ENCODE peak calls at places on chromosomes 6 and 20, in nine cellular contexts. One of them, this sample, is unnamed.

GRCh38 chr20:38383147-38383546 is 36.9 kb downstream of the LBP start:
- DNase-seq in OCI-LY7: no peak
- DNase-seq in prostate gland: no peak
- DNase-seq in CD4-positive, alpha-beta T cell: no peak
- DNase-seq in astrocyte of the spinal cord: no peak
- DNase-seq in PC-3: no peak
- DNase-seq in A549: no peak
- DNase-seq in heart left ventricle: no peak
- DNase-seq in activated CD8-positive, alpha-beta T cell treated with anti-CD3 and anti-CD28 coated beads for 36 hours: no peak
- DNase-seq in this sample: no peak

GRCh38 chr6:45655630-45656422 is 278.1 kb upstream of the SUPT3H start:
- DNase-seq in OCI-LY7: no peak
- DNase-seq in prostate gland: no peak
- DNase-seq in CD4-positive, alpha-beta T cell: no peak
- DNase-seq in astrocyte of the spinal cord: peak
- DNase-seq in PC-3: peak
- DNase-seq in A549: peak
- DNase-seq in heart left ventricle: no peak
- DNase-seq in activated CD8-positive, alpha-beta T cell treated with anti-CD3 and anti-CD28 coated beads for 36 hours: no peak
- DNase-seq in this sample: no peak

GRCh38 chr6:1503811-1504210 is 105.9 kb upstream of the FOXC1 start:
- DNase-seq in OCI-LY7: no peak
- DNase-seq in prostate gland: no peak
- DNase-seq in CD4-positive, alpha-beta T cell: no peak
- DNase-seq in astrocyte of the spinal cord: no peak
- DNase-seq in PC-3: no peak
- DNase-seq in A549: no peak
- DNase-seq in heart left ventricle: no peak
- DNase-seq in activated CD8-positive, alpha-beta T cell treated with anti-CD3 and anti-CD28 coated beads for 36 hours: no peak
- DNase-seq in this sample: no peak

GRCh38 chr20:58091810-58092209 is 136.6 kb downstream of the ANKRD60 start:
- DNase-seq in OCI-LY7: no peak
- DNase-seq in prostate gland: no peak
- DNase-seq in CD4-positive, alpha-beta T cell: no peak
- DNase-seq in astrocyte of the spinal cord: no peak
- DNase-seq in PC-3: no peak
- DNase-seq in A549: no peak
- DNase-seq in heart left ventricle: no peak
- DNase-seq in activated CD8-positive, alpha-beta T cell treated with anti-CD3 and anti-CD28 coated beads for 36 hours: no peak
- DNase-seq in this sample: no peak

GRCh38 chr20:18721716-18722115 is 91.9 kb upstream of the SCP2D1 start:
- DNase-seq in OCI-LY7: no peak
- DNase-seq in prostate gland: no peak
- DNase-seq in CD4-positive, alpha-beta T cell: no peak
- DNase-seq in astrocyte of the spinal cord: no peak
- DNase-seq in PC-3: no peak
- DNase-seq in A549: no peak
- DNase-seq in heart left ventricle: no peak
- DNase-seq in activated CD8-positive, alpha-beta T cell treated with anti-CD3 and anti-CD28 coated beads for 36 hours: no peak
- DNase-seq in this sample: no peak

GRCh38 chr6:27630727-27631613 is 158.1 kb upstream of the ZNF184 start:
- DNase-seq in OCI-LY7: no peak
- DNase-seq in prostate gland: peak
- DNase-seq in CD4-positive, alpha-beta T cell: no peak
- DNase-seq in astrocyte of the spinal cord: peak
- DNase-seq in PC-3: peak
- DNase-seq in A549: peak
- DNase-seq in heart left ventricle: no peak
- DNase-seq in activated CD8-positive, alpha-beta T cell treated with anti-CD3 and anti-CD28 coated beads for 36 hours: peak
- DNase-seq in this sample: peak

GRCh38 chr6:26457796-26458688 is at the start of gene BTN2A1:
- DNase-seq in OCI-LY7: peak
- DNase-seq in prostate gland: peak
- DNase-seq in CD4-positive, alpha-beta T cell: peak
- DNase-seq in astrocyte of the spinal cord: peak
- DNase-seq in PC-3: peak
- DNase-seq in A549: peak
- DNase-seq in heart left ventricle: peak
- DNase-seq in activated CD8-positive, alpha-beta T cell treated with anti-CD3 and anti-CD28 coated beads for 36 hours: peak
- DNase-seq in this sample: peak

GRCh38 chr20:33148040-33148439 is 19.9 kb upstream of the BPIFA2 start:
- DNase-seq in OCI-LY7: no peak
- DNase-seq in prostate gland: no peak
- DNase-seq in CD4-positive, alpha-beta T cell: no peak
- DNase-seq in astrocyte of the spinal cord: no peak
- DNase-seq in PC-3: no peak
- DNase-seq in A549: no peak
- DNase-seq in heart left ventricle: no peak
- DNase-seq in activated CD8-positive, alpha-beta T cell treated with anti-CD3 and anti-CD28 coated beads for 36 hours: no peak
- DNase-seq in this sample: no peak

GRCh38 chr6:37680668-37681067 is 17.0 kb downstream of the MDGA1 start:
- DNase-seq in OCI-LY7: no peak
- DNase-seq in prostate gland: no peak
- DNase-seq in CD4-positive, alpha-beta T cell: no peak
- DNase-seq in astrocyte of the spinal cord: peak
- DNase-seq in PC-3: no peak
- DNase-seq in A549: no peak
- DNase-seq in heart left ventricle: no peak
- DNase-seq in activated CD8-positive, alpha-beta T cell treated with anti-CD3 and anti-CD28 coated beads for 36 hours: no peak
- DNase-seq in this sample: no peak

GRCh38 chr6:31639449-31639861 is 13.0 kb downstream of the BAG6 start:
- DNase-seq in OCI-LY7: no peak
- DNase-seq in prostate gland: no peak
- DNase-seq in CD4-positive, alpha-beta T cell: no peak
- DNase-seq in astrocyte of the spinal cord: peak
- DNase-seq in PC-3: peak
- DNase-seq in A549: no peak
- DNase-seq in heart left ventricle: no peak
- DNase-seq in activated CD8-positive, alpha-beta T cell treated with anti-CD3 and anti-CD28 coated beads for 36 hours: peak
- DNase-seq in this sample: no peak

GRCh38 chr20:62088258-62089127 is 22.8 kb upstream of the TAF4 start:
- DNase-seq in OCI-LY7: no peak
- DNase-seq in prostate gland: no peak
- DNase-seq in CD4-positive, alpha-beta T cell: no peak
- DNase-seq in astrocyte of the spinal cord: peak
- DNase-seq in PC-3: peak
- DNase-seq in A549: peak
- DNase-seq in heart left ventricle: no peak
- DNase-seq in activated CD8-positive, alpha-beta T cell treated with anti-CD3 and anti-CD28 coated beads for 36 hours: peak
- DNase-seq in this sample: no peak

GRCh38 chr20:58715709-58716475 is 23.3 kb downstream of the NPEPL1 start:
- DNase-seq in OCI-LY7: no peak
- DNase-seq in prostate gland: peak
- DNase-seq in CD4-positive, alpha-beta T cell: no peak
- DNase-seq in astrocyte of the spinal cord: no peak
- DNase-seq in PC-3: no peak
- DNase-seq in A549: no peak
- DNase-seq in heart left ventricle: no peak
- DNase-seq in activated CD8-positive, alpha-beta T cell treated with anti-CD3 and anti-CD28 coated beads for 36 hours: no peak
- DNase-seq in this sample: no peak

GRCh38 chr6:124234806-124235205 is 431.1 kb downstream of the NKAIN2 start:
- DNase-seq in OCI-LY7: no peak
- DNase-seq in prostate gland: no peak
- DNase-seq in CD4-positive, alpha-beta T cell: no peak
- DNase-seq in astrocyte of the spinal cord: no peak
- DNase-seq in PC-3: no peak
- DNase-seq in A549: no peak
- DNase-seq in heart left ventricle: no peak
- DNase-seq in activated CD8-positive, alpha-beta T cell treated with anti-CD3 and anti-CD28 coated beads for 36 hours: no peak
- DNase-seq in this sample: no peak

GRCh38 chr6:100420711-100421110 is 44.0 kb downstream of the SIM1 start:
- DNase-seq in OCI-LY7: no peak
- DNase-seq in prostate gland: no peak
- DNase-seq in CD4-positive, alpha-beta T cell: no peak
- DNase-seq in astrocyte of the spinal cord: no peak
- DNase-seq in PC-3: no peak
- DNase-seq in A549: no peak
- DNase-seq in heart left ventricle: no peak
- DNase-seq in activated CD8-positive, alpha-beta T cell treated with anti-CD3 and anti-CD28 coated beads for 36 hours: no peak
- DNase-seq in this sample: no peak

GRCh38 chr6:37056439-37057127 is 51.1 kb downstream of the FGD2 start:
- DNase-seq in OCI-LY7: no peak
- DNase-seq in prostate gland: peak
- DNase-seq in CD4-positive, alpha-beta T cell: no peak
- DNase-seq in astrocyte of the spinal cord: no peak
- DNase-seq in PC-3: peak
- DNase-seq in A549: peak
- DNase-seq in heart left ventricle: no peak
- DNase-seq in activated CD8-positive, alpha-beta T cell treated with anti-CD3 and anti-CD28 coated beads for 36 hours: no peak
- DNase-seq in this sample: no peak

GRCh38 chr20:36313476-36313875 is 7.3 kb downstream of the DLGAP4 start:
- DNase-seq in OCI-LY7: no peak
- DNase-seq in prostate gland: no peak
- DNase-seq in CD4-positive, alpha-beta T cell: no peak
- DNase-seq in astrocyte of the spinal cord: no peak
- DNase-seq in PC-3: no peak
- DNase-seq in A549: no peak
- DNase-seq in heart left ventricle: no peak
- DNase-seq in activated CD8-positive, alpha-beta T cell treated with anti-CD3 and anti-CD28 coated beads for 36 hours: no peak
- DNase-seq in this sample: no peak

GRCh38 chr6:166515072-166515810 is 71.2 kb downstream of the RAMACL start:
- DNase-seq in OCI-LY7: no peak
- DNase-seq in prostate gland: no peak
- DNase-seq in CD4-positive, alpha-beta T cell: peak
- DNase-seq in astrocyte of the spinal cord: peak
- DNase-seq in PC-3: peak
- DNase-seq in A549: peak
- DNase-seq in heart left ventricle: no peak
- DNase-seq in activated CD8-positive, alpha-beta T cell treated with anti-CD3 and anti-CD28 coated beads for 36 hours: peak
- DNase-seq in this sample: no peak

GRCh38 chr6:12232821-12233220 is 57.3 kb upstream of the EDN1 start:
- DNase-seq in OCI-LY7: no peak
- DNase-seq in prostate gland: no peak
- DNase-seq in CD4-positive, alpha-beta T cell: no peak
- DNase-seq in astrocyte of the spinal cord: no peak
- DNase-seq in PC-3: no peak
- DNase-seq in A549: no peak
- DNase-seq in heart left ventricle: no peak
- DNase-seq in activated CD8-positive, alpha-beta T cell treated with anti-CD3 and anti-CD28 coated beads for 36 hours: no peak
- DNase-seq in this sample: no peak

GRCh38 chr6:11315743-11316437 is 83.4 kb upstream of the NEDD9 start:
- DNase-seq in OCI-LY7: no peak
- DNase-seq in prostate gland: peak
- DNase-seq in CD4-positive, alpha-beta T cell: no peak
- DNase-seq in astrocyte of the spinal cord: peak
- DNase-seq in PC-3: peak
- DNase-seq in A549: peak
- DNase-seq in heart left ventricle: no peak
- DNase-seq in activated CD8-positive, alpha-beta T cell treated with anti-CD3 and anti-CD28 coated beads for 36 hours: no peak
- DNase-seq in this sample: no peak

DNA sequence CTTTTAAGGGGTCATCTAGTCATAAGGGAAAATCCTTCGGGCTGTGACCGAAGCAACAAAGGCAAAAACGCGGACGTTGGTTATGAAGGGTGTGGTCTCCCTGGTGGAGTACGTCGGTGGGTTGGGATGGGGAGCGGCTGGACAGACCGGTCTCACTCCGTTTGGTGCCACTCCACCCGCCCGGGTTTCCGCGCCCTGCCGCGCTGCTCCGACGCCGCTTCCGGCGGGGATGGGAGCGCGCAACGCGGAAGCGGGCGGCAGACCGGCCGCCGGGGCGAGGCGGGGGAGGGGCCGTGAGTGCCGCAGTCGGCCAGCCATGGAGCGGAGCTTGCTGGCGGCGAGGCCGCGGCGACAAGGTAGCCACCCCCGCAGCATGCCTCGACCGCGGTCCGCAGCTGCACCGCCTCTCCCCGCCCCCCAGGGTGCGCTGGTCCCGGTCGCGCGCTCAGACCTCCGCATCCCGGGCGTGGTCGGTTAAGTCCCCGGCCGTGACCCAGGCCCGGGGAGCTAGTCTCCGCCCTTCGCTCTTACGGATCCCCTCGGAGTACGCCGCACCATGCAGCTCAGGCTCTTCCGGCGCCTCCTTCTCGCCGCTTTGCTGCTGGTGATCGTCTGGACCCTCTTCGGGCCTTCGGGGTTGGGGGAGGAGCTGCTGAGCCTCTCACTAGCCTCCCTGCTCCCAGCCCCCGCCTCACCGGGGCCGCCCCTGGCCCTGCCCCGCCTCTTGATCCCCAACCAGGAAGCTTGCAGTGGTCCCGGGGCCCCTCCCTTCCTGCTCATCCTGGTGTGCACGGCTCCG is at the start of gene B3GALT4:
- DNase-seq in OCI-LY7: peak
- DNase-seq in prostate gland: peak
- DNase-seq in CD4-positive, alpha-beta T cell: no peak
- DNase-seq in astrocyte of the spinal cord: peak
- DNase-seq in PC-3: peak
- DNase-seq in A549: peak
- DNase-seq in heart left ventricle: peak
- DNase-seq in activated CD8-positive, alpha-beta T cell treated with anti-CD3 and anti-CD28 coated beads for 36 hours: peak
- DNase-seq in this sample: peak
- TF ChIP-seq CTCF in OCI-LY7: peak
- TF ChIP-seq CTCF in prostate gland: peak
- TF ChIP-seq CTCF in CD4-positive, alpha-beta T cell: peak
- TF ChIP-seq CTCF in astrocyte of the spinal cord: peak
- TF ChIP-seq CTCF in PC-3: no peak
- TF ChIP-seq CTCF in A549: no peak
- TF ChIP-seq CTCF in heart left ventricle: peak
- TF ChIP-seq CTCF in activated CD8-positive, alpha-beta T cell treated with anti-CD3 and anti-CD28 coated beads for 36 hours: peak
- TF ChIP-seq CTCF in this sample: peak

GRCh38 chr6:43798688-43799444 is 28.9 kb downstream of the VEGFA start:
- DNase-seq in OCI-LY7: no peak
- DNase-seq in prostate gland: no peak
- DNase-seq in CD4-positive, alpha-beta T cell: no peak
- DNase-seq in astrocyte of the spinal cord: peak
- DNase-seq in PC-3: peak
- DNase-seq in A549: peak
- DNase-seq in heart left ventricle: peak
- DNase-seq in activated CD8-positive, alpha-beta T cell treated with anti-CD3 and anti-CD28 coated beads for 36 hours: peak
- DNase-seq in this sample: no peak
- TF ChIP-seq CTCF in OCI-LY7: no peak
- TF ChIP-seq CTCF in prostate gland: no peak
- TF ChIP-seq CTCF in CD4-positive, alpha-beta T cell: no peak
- TF ChIP-seq CTCF in astrocyte of the spinal cord: no peak
- TF ChIP-seq CTCF in PC-3: no peak
- TF ChIP-seq CTCF in A549: no peak
- TF ChIP-seq CTCF in heart left ventricle: no peak
- TF ChIP-seq CTCF in activated CD8-positive, alpha-beta T cell treated with anti-CD3 and anti-CD28 coated beads for 36 hours: no peak
- TF ChIP-seq CTCF in this sample: no peak

DNA sequence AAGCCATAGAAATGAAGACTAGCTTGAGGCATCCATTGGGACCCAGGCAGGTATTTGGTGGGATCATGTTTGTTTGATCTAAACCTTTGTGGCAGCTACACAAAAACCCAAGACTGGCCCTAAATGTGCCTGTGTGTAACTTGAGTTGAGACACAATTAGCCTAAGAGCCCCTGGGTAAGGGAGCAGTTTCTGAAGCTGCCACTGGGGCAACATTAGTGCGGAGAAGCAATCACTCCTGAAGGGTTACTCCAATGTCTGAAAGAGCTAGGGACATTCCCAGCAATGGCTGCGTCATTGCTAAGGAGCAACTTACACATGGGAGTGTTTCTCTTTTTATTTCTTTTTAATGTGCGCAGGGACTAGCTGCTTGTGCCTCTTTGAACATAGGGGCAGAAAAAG is 67.9 kb upstream of the EEF1E1 start:
- DNase-seq in OCI-LY7: no peak
- DNase-seq in prostate gland: no peak
- DNase-seq in CD4-positive, alpha-beta T cell: no peak
- DNase-seq in astrocyte of the spinal cord: no peak
- DNase-seq in PC-3: peak
- DNase-seq in A549: peak
- DNase-seq in heart left ventricle: no peak
- DNase-seq in activated CD8-positive, alpha-beta T cell treated with anti-CD3 and anti-CD28 coated beads for 36 hours: no peak
- DNase-seq in this sample: no peak
- TF ChIP-seq CTCF in OCI-LY7: no peak
- TF ChIP-seq CTCF in prostate gland: no peak
- TF ChIP-seq CTCF in CD4-positive, alpha-beta T cell: no peak
- TF ChIP-seq CTCF in astrocyte of the spinal cord: peak
- TF ChIP-seq CTCF in PC-3: no peak
- TF ChIP-seq CTCF in A549: no peak
- TF ChIP-seq CTCF in heart left ventricle: no peak
- TF ChIP-seq CTCF in activated CD8-positive, alpha-beta T cell treated with anti-CD3 and anti-CD28 coated beads for 36 hours: no peak
- TF ChIP-seq CTCF in this sample: no peak

GRCh38 chr6:78513856-78514255 is 353.5 kb upstream of the IRAK1BP1 start:
- DNase-seq in OCI-LY7: peak
- DNase-seq in prostate gland: no peak
- DNase-seq in CD4-positive, alpha-beta T cell: no peak
- DNase-seq in astrocyte of the spinal cord: no peak
- DNase-seq in PC-3: no peak
- DNase-seq in A549: no peak
- DNase-seq in heart left ventricle: no peak
- DNase-seq in activated CD8-positive, alpha-beta T cell treated with anti-CD3 and anti-CD28 coated beads for 36 hours: no peak
- DNase-seq in this sample: no peak
- TF ChIP-seq CTCF in OCI-LY7: peak
- TF ChIP-seq CTCF in prostate gland: no peak
- TF ChIP-seq CTCF in CD4-positive, alpha-beta T cell: no peak
- TF ChIP-seq CTCF in astrocyte of the spinal cord: no peak
- TF ChIP-seq CTCF in PC-3: no peak
- TF ChIP-seq CTCF in A549: no peak
- TF ChIP-seq CTCF in heart left ventricle: no peak
- TF ChIP-seq CTCF in activated CD8-positive, alpha-beta T cell treated with anti-CD3 and anti-CD28 coated beads for 36 hours: no peak
- TF ChIP-seq CTCF in this sample: no peak